ENCODE peak calls at places on chromosomes 13 and 19, in nine cellular contexts. X is glutamatergic neuron, J is bronchial epithelial cell, L is epithelial cell of esophagus, K is tibial artery, E is progenitor cell of endocrine pancreas, C is lower leg skin, Q is psoas muscle, B is fibroblast of mammary gland. P is an unnamed sample.

GRCh38 chr19:8065489-8066261 is 13.1 kb downstream of the CCL25 start:
- DNase-seq in X (no peak), E (no peak), C (no peak), K (no peak), B (no peak), J (no peak), Q (no peak), L (no peak), P (no peak)

GRCh38 chr13:97122381-97122996 is 99.6 kb upstream of the MBNL2 start:
- DNase-seq in J (peak), E (no peak), B (peak), C (no peak), K (no peak), X (no peak), L (peak), Q (no peak), P (no peak)

GRCh38 chr19:29844891-29845575 is 33.2 kb downstream of the CCNE1 start:
- DNase-seq in J (peak), L (peak), X (peak), C (peak), Q (peak), E (peak), K (peak), B (peak), P (peak)

GRCh38 chr13:49367640-49368431 is 76.0 kb downstream of the CAB39L start:
- DNase-seq in L (no peak), C (no peak), B (no peak), J (no peak), E (no peak), X (no peak), Q (no peak), K (no peak), P (no peak)

GRCh38 chr13:98216135-98216565 is 39.1 kb upstream of the RNF113B start:
- DNase-seq in C (no peak), E (no peak), X (no peak), L (peak), Q (peak), K (peak), J (peak), B (peak), P (no peak)

GRCh38 chr19:57280913-57281425 is 684 bp downstream of the ZNF460 start:
- DNase-seq in J (no peak), X (no peak), Q (no peak), B (peak), C (no peak), E (no peak), K (no peak), L (peak), P (no peak)

GRCh38 chr13:82847595-82847994 is 1034.7 kb downstream of the SLITRK1 start:
- DNase-seq in K (no peak), L (peak), J (no peak), E (no peak), B (peak), Q (no peak), X (no peak), C (no peak), P (no peak)

GRCh38 chr13:67228031-67228430 is 2.1 kb downstream of the PCDH9 start:
- DNase-seq in E (no peak), L (no peak), K (no peak), Q (no peak), C (no peak), B (no peak), J (no peak), X (no peak), P (no peak)

GRCh38 chr13:58893396-58893795 is 1261.9 kb downstream of the PCDH17 start:
- DNase-seq in Q (no peak), B (no peak), K (no peak), L (no peak), C (no peak), E (no peak), J (no peak), X (no peak), P (no peak)

GRCh38 chr13:108987488-108987887 is 358.1 kb downstream of the MYO16 start:
- DNase-seq in X (no peak), J (peak), E (no peak), Q (no peak), K (no peak), C (no peak), B (peak), L (peak), P (no peak)

GRCh38 chr13:108985166-108985565 is 355.8 kb downstream of the MYO16 start:
- DNase-seq in L (no peak), X (no peak), J (no peak), B (no peak), C (no peak), E (no peak), Q (no peak), K (no peak), P (no peak)

GRCh38 chr13:108984251-108984920 is 355.0 kb downstream of the MYO16 start:
- DNase-seq in X (no peak), J (peak), L (peak), K (no peak), E (no peak), Q (no peak), B (no peak), C (no peak), P (no peak)

GRCh38 chr13:108983273-108983672 is 353.9 kb downstream of the MYO16 start:
- DNase-seq in K (no peak), Q (no peak), E (no peak), B (no peak), L (no peak), C (no peak), J (no peak), X (no peak), P (no peak)

DNA sequence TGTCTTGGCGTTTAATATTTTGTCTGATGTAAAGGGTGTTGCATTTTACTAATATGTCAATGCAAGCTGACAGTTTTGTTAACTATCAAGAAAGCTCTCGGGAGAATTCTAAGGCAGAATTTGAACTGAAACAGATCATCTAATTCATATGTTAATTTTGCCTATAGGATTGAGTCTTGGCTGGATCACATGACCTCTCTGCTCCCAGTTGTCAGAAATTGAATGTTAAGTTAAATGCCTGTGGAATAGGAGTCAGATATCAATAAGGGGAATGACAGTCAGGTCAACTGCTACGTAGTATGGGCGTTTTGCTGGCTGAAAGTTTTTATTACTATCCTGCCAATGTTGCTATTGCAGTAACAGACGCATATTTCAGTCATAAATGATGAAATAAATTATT is 358.5 kb downstream of the MYO16 start:
- DNase-seq in B (no peak), L (no peak), E (no peak), K (no peak), C (no peak), X (no peak), Q (no peak), J (no peak), P (no peak)
- TF ChIP-seq CTCF in B (no peak), L (no peak), E (no peak), K (no peak), C (no peak), X (no peak), Q (no peak), J (no peak), P (no peak)

DNA sequence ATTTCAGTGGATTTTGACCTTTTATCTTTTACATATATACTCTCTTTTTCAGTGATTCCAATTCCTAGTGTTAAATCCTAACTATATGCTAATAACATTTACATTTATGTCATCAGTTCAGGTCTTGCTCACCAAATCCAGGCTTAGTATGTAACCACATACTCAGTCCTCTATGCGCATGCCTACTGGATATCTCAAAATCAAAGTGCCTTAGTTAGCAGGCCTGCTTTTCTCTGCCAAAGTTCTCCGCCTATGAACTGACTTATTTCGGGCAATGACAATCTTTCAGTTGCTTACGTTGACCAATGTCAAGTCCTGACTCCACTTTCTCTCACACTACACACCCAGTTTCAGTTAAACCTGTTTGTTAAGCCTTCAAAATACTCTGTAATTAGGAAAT is 478.6 kb upstream of the SLITRK1 start:
- DNase-seq in J (no peak), Q (no peak), B (no peak), C (no peak), L (peak), K (no peak), E (no peak), X (no peak), P (no peak)
- TF ChIP-seq CTCF in J (no peak), Q (no peak), B (no peak), C (no peak), L (no peak), K (no peak), E (no peak), X (no peak), P (no peak)

GRCh38 chr19:18768046-18768771 is 22.9 kb downstream of the COMP start:
- DNase-seq in Q (no peak), L (no peak), C (no peak), B (no peak), E (no peak), K (no peak), J (no peak), X (peak), P (no peak)
- TF ChIP-seq CTCF in Q (no peak), L (no peak), C (no peak), B (no peak), E (no peak), K (no peak), J (no peak), X (peak), P (no peak)

GRCh38 chr19:1247747-1248453 is 483 bp upstream of the MIDN start:
- DNase-seq in E (no peak), Q (peak), L (peak), B (peak), J (peak), K (peak), X (peak), C (peak), P (no peak)
- TF ChIP-seq CTCF in E (peak), Q (peak), L (no peak), B (no peak), J (peak), K (no peak), X (no peak), C (no peak), P (no peak)

DNA sequence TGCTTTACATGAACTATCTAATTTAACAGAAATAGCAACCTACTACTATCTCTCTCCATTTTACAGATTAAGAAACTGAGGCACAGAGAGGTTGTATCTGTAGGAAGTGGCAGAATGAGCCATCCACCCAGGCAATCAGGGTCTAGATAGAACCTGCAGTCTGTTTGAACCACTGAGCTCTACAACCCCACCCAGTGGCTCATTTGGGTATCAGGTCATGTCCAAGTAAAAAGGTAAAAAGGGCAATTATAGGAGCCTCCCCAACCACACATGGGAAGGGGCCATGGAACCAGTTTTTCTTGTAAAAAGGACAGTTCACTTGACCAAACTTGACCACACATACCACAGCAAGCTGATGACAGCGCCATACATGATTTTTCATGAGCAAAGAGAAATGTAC is 92.9 kb upstream of the SGCG start:
- DNase-seq in J (peak), Q (no peak), E (no peak), L (peak), C (no peak), K (no peak), B (peak), X (peak), P (peak)
- TF ChIP-seq CTCF in J (peak), Q (no peak), E (peak), L (peak), C (no peak), K (peak), B (peak), X (peak), P (no peak)

DNA sequence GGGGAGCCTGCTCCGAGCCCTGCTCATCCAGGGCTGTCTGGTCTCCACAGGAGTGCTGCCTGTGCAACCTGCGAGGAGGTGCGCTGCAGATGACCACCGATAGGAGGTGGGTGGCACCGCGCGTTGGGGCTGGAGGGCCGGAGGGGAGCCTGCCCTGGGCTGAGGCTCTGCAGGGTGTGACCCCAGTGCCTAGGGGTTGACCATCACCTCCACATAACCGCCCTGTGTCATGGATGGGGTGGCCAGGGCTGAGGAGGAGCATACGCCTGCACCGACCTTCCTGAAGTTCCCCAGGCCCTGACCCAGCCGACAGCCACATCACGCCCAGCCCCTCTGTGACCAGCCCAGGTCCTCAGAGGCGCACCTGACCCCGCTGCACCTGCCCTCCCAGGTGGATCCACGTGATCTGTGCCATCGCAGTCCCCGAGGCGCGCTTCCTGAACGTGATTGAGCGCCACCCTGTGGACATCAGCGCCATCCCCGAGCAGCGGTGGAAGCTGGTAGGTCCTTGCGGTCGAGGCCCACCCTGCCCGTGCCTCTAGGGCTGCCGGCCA is 168.7 kb downstream of the KDM4B start:
- DNase-seq in E (no peak), L (no peak), X (peak), Q (peak), K (no peak), C (no peak), B (no peak), J (no peak), P (no peak)
- TF ChIP-seq CTCF in E (peak), L (peak), X (peak), Q (no peak), K (peak), C (no peak), B (no peak), J (peak), P (peak)

GRCh38 chr13:20049558-20050473 is 91.3 kb downstream of the ZMYM2 start:
- DNase-seq in X (no peak), Q (no peak), E (no peak), B (no peak), L (no peak), K (no peak), C (no peak), J (no peak), P (no peak)
- TF ChIP-seq CTCF in X (no peak), Q (no peak), E (no peak), B (no peak), L (no peak), K (no peak), C (no peak), J (no peak), P (no peak)

GRCh38 chr13:85798999-85799646 is at the start of gene SLITRK6:
- DNase-seq in K (no peak), B (peak), C (no peak), L (peak), Q (no peak), J (peak), E (no peak), X (no peak), P (no peak)
- TF ChIP-seq CTCF in K (no peak), B (no peak), C (no peak), L (peak), Q (no peak), J (peak), E (no peak), X (no peak), P (no peak)

P was measured in tibial nerve.